ENCODE peak calls at places on chromosomes 2 and 18, in four cellular contexts. X is breast epithelium, Q is heart right ventricle, C is astrocyte of the cerebellum. B is an unnamed sample.

GRCh38 chr2:224077773-224078507 is 38.9 kb upstream of the SERPINE2 start:
- DNase-seq in X (no peak), Q (no peak), C (no peak), B (no peak)

GRCh38 chr2:20487392-20488135 is 40.7 kb downstream of the RHOB start:
- DNase-seq in X (no peak), Q (no peak), C (no peak), B (peak)

GRCh38 chr18:63378919-63379638 is 12.1 kb upstream of the KDSR start:
- DNase-seq in X (no peak), Q (no peak), C (no peak), B (no peak)

GRCh38 chr18:9974279-9974915 is 60.6 kb downstream of the VAPA start:
- DNase-seq in X (no peak), Q (no peak), C (no peak), B (no peak)

GRCh38 chr2:97723156-97724072 is 10.0 kb downstream of the ZAP70 start:
- DNase-seq in X (no peak), Q (no peak), C (no peak), B (no peak)

GRCh38 chr2:103174711-103175110 is 412.9 kb downstream of the TMEM182 start:
- DNase-seq in X (no peak), Q (no peak), C (peak), B (no peak)

GRCh38 chr18:45998244-45998643 is 31.1 kb upstream of the EPG5 start:
- DNase-seq in X (no peak), Q (no peak), C (no peak), B (no peak)

GRCh38 chr18:71011389-71011788 is 722.5 kb downstream of the SOCS6 start:
- DNase-seq in X (no peak), Q (no peak), C (no peak), B (no peak)

GRCh38 chr2:69185807-69186206 is 172.8 kb downstream of the ANTXR1 start:
- DNase-seq in X (no peak), Q (no peak), C (peak), B (no peak)

GRCh38 chr18:62839874-62840713 is 124.8 kb downstream of the PHLPP1 start:
- DNase-seq in X (no peak), Q (no peak), C (no peak), B (no peak)

GRCh38 chr18:35029770-35030169 is 11.4 kb upstream of the MAPRE2 start:
- DNase-seq in X (no peak), Q (no peak), C (no peak), B (no peak)

GRCh38 chr2:40284797-40285196 is 167.1 kb downstream of the SLC8A1 start:
- DNase-seq in X (no peak), Q (no peak), C (no peak), B (no peak)
- TF ChIP-seq CTCF in X (no peak), Q (peak), C (no peak), B (no peak)

DNA sequence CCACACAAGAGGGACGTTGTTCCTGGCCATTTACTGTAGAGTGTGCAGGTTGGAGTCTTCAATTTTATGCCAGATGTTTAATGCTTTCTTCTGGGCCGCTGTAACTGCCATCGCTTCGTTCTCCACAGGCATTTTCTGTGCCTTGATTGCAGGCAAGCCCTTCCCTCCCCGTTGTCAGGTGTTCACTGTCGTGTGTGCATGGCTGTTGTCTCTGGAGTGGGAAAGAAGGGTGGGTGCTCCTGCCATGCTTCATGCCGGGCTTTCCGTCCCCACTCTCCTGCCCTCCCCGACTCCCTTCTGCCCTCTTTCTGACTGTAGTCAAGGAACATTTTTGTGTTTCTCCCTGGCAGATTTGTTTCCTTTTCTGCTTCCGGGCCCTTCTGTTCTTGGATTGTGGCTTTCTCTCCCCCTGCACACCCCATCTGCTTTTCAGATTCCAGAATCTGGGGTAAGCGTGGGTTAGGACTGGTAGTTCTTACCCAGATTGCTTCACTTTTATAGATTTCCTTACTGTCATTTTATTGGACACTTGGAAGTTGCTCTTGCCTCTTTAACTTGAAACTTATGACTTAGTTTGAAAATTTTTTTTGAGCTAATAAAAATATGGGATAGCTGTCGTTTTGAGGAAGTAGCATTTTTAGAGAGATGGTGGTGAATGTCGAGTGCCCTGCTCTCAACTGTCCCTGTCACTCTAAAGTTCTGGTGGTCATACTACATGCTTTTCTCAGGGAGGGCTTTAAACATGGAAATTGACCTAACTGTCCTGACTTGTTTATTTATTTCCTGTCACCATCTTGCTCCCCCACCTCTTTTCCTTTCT is 15.8 kb downstream of the CEP192 start:
- DNase-seq in X (no peak), Q (no peak), C (no peak), B (no peak)
- H3K4me3 ChIP-seq in X (no peak), Q (no peak), C (no peak), B (no peak)

DNA sequence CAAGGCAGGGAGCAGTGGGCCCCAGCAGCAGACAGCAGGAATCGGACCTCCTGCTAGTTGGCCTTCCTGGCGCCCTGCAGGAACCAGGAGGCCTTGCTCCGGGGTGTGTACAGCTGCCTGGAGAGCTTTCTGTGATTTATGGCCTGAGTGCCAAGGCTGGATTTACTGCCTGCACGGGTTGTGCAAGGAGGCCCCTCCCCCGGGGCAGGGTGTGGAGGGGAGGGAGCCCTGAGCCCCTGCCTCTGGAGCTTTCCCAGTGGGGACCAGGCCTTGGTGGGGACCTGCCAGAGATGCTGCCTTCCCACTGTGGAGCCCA is 7.2 kb upstream of the RALB start:
- DNase-seq in X (no peak), Q (no peak), C (no peak), B (no peak)
- TF ChIP-seq CTCF in X (no peak), Q (no peak), C (no peak), B (no peak)

GRCh38 chr2:9630001-9630749 is 622 bp downstream of the YWHAQ start:
- DNase-seq in X (peak), Q (peak), C (no peak), B (peak)

GRCh38 chr2:9629222-9630000 is 1.4 kb downstream of the YWHAQ start:
- DNase-seq in X (no peak), Q (no peak), C (no peak), B (no peak)

GRCh38 chr2:9631484-9631819 is 655 bp upstream of the YWHAQ start:
- DNase-seq in X (no peak), Q (no peak), C (no peak), B (no peak)

GRCh38 chr2:9630750-9631483 is at the start of gene YWHAQ:
- DNase-seq in X (peak), Q (peak), C (peak), B (peak)

GRCh38 chr2:9627310-9627709 is 3.5 kb downstream of the YWHAQ start:
- DNase-seq in X (no peak), Q (no peak), C (no peak), B (no peak)
- H3K4me3 ChIP-seq in X (peak), Q (no peak), C (peak), B (no peak)

GRCh38 chr2:44671896-44672295 is 269.6 kb upstream of the SIX3 start:
- DNase-seq in X (no peak), Q (no peak), C (no peak), B (no peak)

GRCh38 chr2:44663471-44664073 is 277.9 kb upstream of the SIX3 start:
- DNase-seq in X (no peak), Q (no peak), C (no peak), B (no peak)

GRCh38 chr2:44672431-44672830 is 269.1 kb upstream of the SIX3 start:
- DNase-seq in X (no peak), Q (no peak), C (no peak), B (no peak)

GRCh38 chr2:44671276-44671675 is 270.2 kb upstream of the SIX3 start:
- DNase-seq in X (no peak), Q (no peak), C (no peak), B (no peak)

GRCh38 chr2:44668336-44668735 is 273.2 kb upstream of the SIX3 start:
- DNase-seq in X (no peak), Q (no peak), C (no peak), B (no peak)
- TF ChIP-seq CTCF in X (no peak), Q (peak), C (peak), B (no peak)